ENCODE peak calls at places on chromosomes 11 and 22, in eight cellular contexts. One of them, this sample, is unnamed.

GRCh38 chr11:10633261-10633660 is 60.3 kb downstream of the IRAG1 start:
- DNase-seq in fibroblast of lung: no peak
- DNase-seq in activated CD8-positive, alpha-beta memory T cell treated with anti-CD3 and anti-CD28 coated beads for 4 hours: no peak
- DNase-seq in stimulated activated CD4-positive, alpha-beta T cell treated with anti-CD3 and anti-CD28 coated beads, Interleukin-1b, Interleukin-23, amount 100 ng/mL, for 24 hours: no peak
- DNase-seq in T47D: peak; percentile 63
- DNase-seq in HuH-7.5: no peak
- DNase-seq in H9: peak; percentile 18
- DNase-seq in MM.1S: peak; percentile 64
- DNase-seq in this sample: no peak

GRCh38 chr11:113014731-113015455 is 53.7 kb downstream of the NCAM1 start:
- DNase-seq in fibroblast of lung: peak; percentile 14
- DNase-seq in activated CD8-positive, alpha-beta memory T cell treated with anti-CD3 and anti-CD28 coated beads for 4 hours: no peak
- DNase-seq in stimulated activated CD4-positive, alpha-beta T cell treated with anti-CD3 and anti-CD28 coated beads, Interleukin-1b, Interleukin-23, amount 100 ng/mL, for 24 hours: no peak
- DNase-seq in T47D: no peak
- DNase-seq in HuH-7.5: no peak
- DNase-seq in H9: no peak
- DNase-seq in MM.1S: no peak
- DNase-seq in this sample: no peak

GRCh38 chr11:68038718-68039525 is at the start of gene TCIRG1:
- DNase-seq in fibroblast of lung: peak; percentile 78
- DNase-seq in activated CD8-positive, alpha-beta memory T cell treated with anti-CD3 and anti-CD28 coated beads for 4 hours: no peak
- DNase-seq in stimulated activated CD4-positive, alpha-beta T cell treated with anti-CD3 and anti-CD28 coated beads, Interleukin-1b, Interleukin-23, amount 100 ng/mL, for 24 hours: peak; percentile 49
- DNase-seq in T47D: peak; percentile 99
- DNase-seq in HuH-7.5: peak; percentile 100
- DNase-seq in H9: peak; percentile 90
- DNase-seq in MM.1S: peak; percentile 82
- DNase-seq in this sample: peak; percentile 73

GRCh38 chr11:75244052-75244814 is 3.7 kb downstream of the TPBGL start:
- DNase-seq in fibroblast of lung: no peak
- DNase-seq in activated CD8-positive, alpha-beta memory T cell treated with anti-CD3 and anti-CD28 coated beads for 4 hours: no peak
- DNase-seq in stimulated activated CD4-positive, alpha-beta T cell treated with anti-CD3 and anti-CD28 coated beads, Interleukin-1b, Interleukin-23, amount 100 ng/mL, for 24 hours: no peak
- DNase-seq in T47D: no peak
- DNase-seq in HuH-7.5: no peak
- DNase-seq in H9: peak; percentile 8
- DNase-seq in MM.1S: no peak
- DNase-seq in this sample: no peak

GRCh38 chr22:29833392-29833949 is 4.6 kb downstream of the ASCC2 start:
- DNase-seq in fibroblast of lung: no peak
- DNase-seq in activated CD8-positive, alpha-beta memory T cell treated with anti-CD3 and anti-CD28 coated beads for 4 hours: no peak
- DNase-seq in stimulated activated CD4-positive, alpha-beta T cell treated with anti-CD3 and anti-CD28 coated beads, Interleukin-1b, Interleukin-23, amount 100 ng/mL, for 24 hours: no peak
- DNase-seq in T47D: no peak
- DNase-seq in HuH-7.5: no peak
- DNase-seq in H9: no peak
- DNase-seq in MM.1S: no peak
- DNase-seq in this sample: no peak

GRCh38 chr22:24465566-24465965 is 29.6 kb upstream of the UPB1 start:
- DNase-seq in fibroblast of lung: peak; percentile 35
- DNase-seq in activated CD8-positive, alpha-beta memory T cell treated with anti-CD3 and anti-CD28 coated beads for 4 hours: no peak
- DNase-seq in stimulated activated CD4-positive, alpha-beta T cell treated with anti-CD3 and anti-CD28 coated beads, Interleukin-1b, Interleukin-23, amount 100 ng/mL, for 24 hours: no peak
- DNase-seq in T47D: no peak
- DNase-seq in HuH-7.5: no peak
- DNase-seq in H9: no peak
- DNase-seq in MM.1S: no peak
- DNase-seq in this sample: no peak

GRCh38 chr11:2290351-2290841 is 11.3 kb downstream of the C11orf21 start:
- DNase-seq in fibroblast of lung: no peak
- DNase-seq in activated CD8-positive, alpha-beta memory T cell treated with anti-CD3 and anti-CD28 coated beads for 4 hours: no peak
- DNase-seq in stimulated activated CD4-positive, alpha-beta T cell treated with anti-CD3 and anti-CD28 coated beads, Interleukin-1b, Interleukin-23, amount 100 ng/mL, for 24 hours: no peak
- DNase-seq in T47D: no peak
- DNase-seq in HuH-7.5: no peak
- DNase-seq in H9: peak; percentile 21
- DNase-seq in MM.1S: no peak
- DNase-seq in this sample: peak; percentile 9

GRCh38 chr22:38735126-38735464 is 20.7 kb downstream of the SUN2 start:
- DNase-seq in fibroblast of lung: no peak
- DNase-seq in activated CD8-positive, alpha-beta memory T cell treated with anti-CD3 and anti-CD28 coated beads for 4 hours: no peak
- DNase-seq in stimulated activated CD4-positive, alpha-beta T cell treated with anti-CD3 and anti-CD28 coated beads, Interleukin-1b, Interleukin-23, amount 100 ng/mL, for 24 hours: no peak
- DNase-seq in T47D: no peak
- DNase-seq in HuH-7.5: no peak
- DNase-seq in H9: no peak
- DNase-seq in MM.1S: no peak
- DNase-seq in this sample: no peak

GRCh38 chr11:3809624-3809928 is 1.2 kb downstream of the PGAP2 start:
- DNase-seq in fibroblast of lung: no peak
- DNase-seq in activated CD8-positive, alpha-beta memory T cell treated with anti-CD3 and anti-CD28 coated beads for 4 hours: no peak
- DNase-seq in stimulated activated CD4-positive, alpha-beta T cell treated with anti-CD3 and anti-CD28 coated beads, Interleukin-1b, Interleukin-23, amount 100 ng/mL, for 24 hours: no peak
- DNase-seq in T47D: no peak
- DNase-seq in HuH-7.5: no peak
- DNase-seq in H9: no peak
- DNase-seq in MM.1S: no peak
- DNase-seq in this sample: no peak

GRCh38 chr11:95419915-95420314 is 188.9 kb upstream of the SESN3 start:
- DNase-seq in fibroblast of lung: peak; percentile 64
- DNase-seq in activated CD8-positive, alpha-beta memory T cell treated with anti-CD3 and anti-CD28 coated beads for 4 hours: no peak
- DNase-seq in stimulated activated CD4-positive, alpha-beta T cell treated with anti-CD3 and anti-CD28 coated beads, Interleukin-1b, Interleukin-23, amount 100 ng/mL, for 24 hours: no peak
- DNase-seq in T47D: no peak
- DNase-seq in HuH-7.5: no peak
- DNase-seq in H9: no peak
- DNase-seq in MM.1S: no peak
- DNase-seq in this sample: no peak

GRCh38 chr11:41201156-41201555 is 258.3 kb downstream of the LRRC4C start:
- DNase-seq in fibroblast of lung: peak; percentile 28
- DNase-seq in activated CD8-positive, alpha-beta memory T cell treated with anti-CD3 and anti-CD28 coated beads for 4 hours: no peak
- DNase-seq in stimulated activated CD4-positive, alpha-beta T cell treated with anti-CD3 and anti-CD28 coated beads, Interleukin-1b, Interleukin-23, amount 100 ng/mL, for 24 hours: no peak
- DNase-seq in T47D: peak; percentile 14
- DNase-seq in HuH-7.5: no peak
- DNase-seq in H9: peak; percentile 54
- DNase-seq in MM.1S: peak; percentile 30
- DNase-seq in this sample: peak; percentile 75

GRCh38 chr11:46701078-46701654 is 335 bp downstream of the ZNF408 start:
- DNase-seq in fibroblast of lung: no peak
- DNase-seq in activated CD8-positive, alpha-beta memory T cell treated with anti-CD3 and anti-CD28 coated beads for 4 hours: no peak
- DNase-seq in stimulated activated CD4-positive, alpha-beta T cell treated with anti-CD3 and anti-CD28 coated beads, Interleukin-1b, Interleukin-23, amount 100 ng/mL, for 24 hours: no peak
- DNase-seq in T47D: no peak
- DNase-seq in HuH-7.5: no peak
- DNase-seq in H9: no peak
- DNase-seq in MM.1S: no peak
- DNase-seq in this sample: no peak

GRCh38 chr11:87454246-87454645 is 416.5 kb downstream of the TMEM135 start:
- DNase-seq in fibroblast of lung: no peak
- DNase-seq in activated CD8-positive, alpha-beta memory T cell treated with anti-CD3 and anti-CD28 coated beads for 4 hours: no peak
- DNase-seq in stimulated activated CD4-positive, alpha-beta T cell treated with anti-CD3 and anti-CD28 coated beads, Interleukin-1b, Interleukin-23, amount 100 ng/mL, for 24 hours: no peak
- DNase-seq in T47D: no peak
- DNase-seq in HuH-7.5: no peak
- DNase-seq in H9: no peak
- DNase-seq in MM.1S: peak; percentile 84
- DNase-seq in this sample: no peak

GRCh38 chr11:70233034-70233433 is 29.9 kb downstream of the FADD start:
- DNase-seq in fibroblast of lung: no peak
- DNase-seq in activated CD8-positive, alpha-beta memory T cell treated with anti-CD3 and anti-CD28 coated beads for 4 hours: no peak
- DNase-seq in stimulated activated CD4-positive, alpha-beta T cell treated with anti-CD3 and anti-CD28 coated beads, Interleukin-1b, Interleukin-23, amount 100 ng/mL, for 24 hours: no peak
- DNase-seq in T47D: no peak
- DNase-seq in HuH-7.5: no peak
- DNase-seq in H9: no peak
- DNase-seq in MM.1S: no peak
- DNase-seq in this sample: no peak

GRCh38 chr11:44120169-44120568 is 24.7 kb downstream of the EXT2 start:
- DNase-seq in fibroblast of lung: peak; percentile 10
- DNase-seq in activated CD8-positive, alpha-beta memory T cell treated with anti-CD3 and anti-CD28 coated beads for 4 hours: no peak
- DNase-seq in stimulated activated CD4-positive, alpha-beta T cell treated with anti-CD3 and anti-CD28 coated beads, Interleukin-1b, Interleukin-23, amount 100 ng/mL, for 24 hours: no peak
- DNase-seq in T47D: no peak
- DNase-seq in HuH-7.5: no peak
- DNase-seq in H9: no peak
- DNase-seq in MM.1S: no peak
- DNase-seq in this sample: no peak

GRCh38 chr11:6321356-6321755 is 1.1 kb upstream of the CAVIN3 start:
- DNase-seq in fibroblast of lung: no peak
- DNase-seq in activated CD8-positive, alpha-beta memory T cell treated with anti-CD3 and anti-CD28 coated beads for 4 hours: no peak
- DNase-seq in stimulated activated CD4-positive, alpha-beta T cell treated with anti-CD3 and anti-CD28 coated beads, Interleukin-1b, Interleukin-23, amount 100 ng/mL, for 24 hours: no peak
- DNase-seq in T47D: no peak
- DNase-seq in HuH-7.5: no peak
- DNase-seq in H9: no peak
- DNase-seq in MM.1S: no peak
- DNase-seq in this sample: no peak

GRCh38 chr11:117424781-117425180 is 97.1 kb downstream of the CEP164 start:
- DNase-seq in fibroblast of lung: no peak
- DNase-seq in activated CD8-positive, alpha-beta memory T cell treated with anti-CD3 and anti-CD28 coated beads for 4 hours: no peak
- DNase-seq in stimulated activated CD4-positive, alpha-beta T cell treated with anti-CD3 and anti-CD28 coated beads, Interleukin-1b, Interleukin-23, amount 100 ng/mL, for 24 hours: no peak
- DNase-seq in T47D: no peak
- DNase-seq in HuH-7.5: no peak
- DNase-seq in H9: no peak
- DNase-seq in MM.1S: no peak
- DNase-seq in this sample: no peak

GRCh38 chr11:13064593-13064992 is 55.5 kb downstream of the RASSF10 start:
- DNase-seq in fibroblast of lung: no peak
- DNase-seq in activated CD8-positive, alpha-beta memory T cell treated with anti-CD3 and anti-CD28 coated beads for 4 hours: no peak
- DNase-seq in stimulated activated CD4-positive, alpha-beta T cell treated with anti-CD3 and anti-CD28 coated beads, Interleukin-1b, Interleukin-23, amount 100 ng/mL, for 24 hours: no peak
- DNase-seq in T47D: no peak
- DNase-seq in HuH-7.5: no peak
- DNase-seq in H9: no peak
- DNase-seq in MM.1S: no peak
- DNase-seq in this sample: no peak

GRCh38 chr11:3879967-3880542 is 24.6 kb downstream of the STIM1 start:
- DNase-seq in fibroblast of lung: no peak
- DNase-seq in activated CD8-positive, alpha-beta memory T cell treated with anti-CD3 and anti-CD28 coated beads for 4 hours: no peak
- DNase-seq in stimulated activated CD4-positive, alpha-beta T cell treated with anti-CD3 and anti-CD28 coated beads, Interleukin-1b, Interleukin-23, amount 100 ng/mL, for 24 hours: no peak
- DNase-seq in T47D: no peak
- DNase-seq in HuH-7.5: no peak
- DNase-seq in H9: no peak
- DNase-seq in MM.1S: no peak
- DNase-seq in this sample: no peak

GRCh38 chr11:18700375-18700774 is 1.8 kb downstream of the TMEM86A start:
- DNase-seq in fibroblast of lung: no peak
- DNase-seq in activated CD8-positive, alpha-beta memory T cell treated with anti-CD3 and anti-CD28 coated beads for 4 hours: no peak
- DNase-seq in stimulated activated CD4-positive, alpha-beta T cell treated with anti-CD3 and anti-CD28 coated beads, Interleukin-1b, Interleukin-23, amount 100 ng/mL, for 24 hours: no peak
- DNase-seq in T47D: no peak
- DNase-seq in HuH-7.5: no peak
- DNase-seq in H9: no peak
- DNase-seq in MM.1S: no peak
- DNase-seq in this sample: no peak

GRCh38 chr22:23216331-23217170 is 36.2 kb downstream of the BCR start:
- DNase-seq in fibroblast of lung: no peak
- DNase-seq in activated CD8-positive, alpha-beta memory T cell treated with anti-CD3 and anti-CD28 coated beads for 4 hours: peak; percentile 38
- DNase-seq in stimulated activated CD4-positive, alpha-beta T cell treated with anti-CD3 and anti-CD28 coated beads, Interleukin-1b, Interleukin-23, amount 100 ng/mL, for 24 hours: peak; percentile 25
- DNase-seq in T47D: no peak
- DNase-seq in HuH-7.5: peak; percentile 55
- DNase-seq in H9: no peak
- DNase-seq in MM.1S: no peak
- DNase-seq in this sample: no peak

GRCh38 chr22:17706451-17706900 is 67.8 kb downstream of the BID start:
- DNase-seq in fibroblast of lung: peak; percentile 93
- DNase-seq in activated CD8-positive, alpha-beta memory T cell treated with anti-CD3 and anti-CD28 coated beads for 4 hours: peak; percentile 13
- DNase-seq in stimulated activated CD4-positive, alpha-beta T cell treated with anti-CD3 and anti-CD28 coated beads, Interleukin-1b, Interleukin-23, amount 100 ng/mL, for 24 hours: peak; percentile 15
- DNase-seq in T47D: peak; percentile 26
- DNase-seq in HuH-7.5: peak; percentile 23
- DNase-seq in H9: peak; percentile 41
- DNase-seq in MM.1S: peak; percentile 88
- DNase-seq in this sample: no peak

GRCh38 chr22:44686873-44687600 is 15.0 kb upstream of the PRR5 start:
- DNase-seq in fibroblast of lung: peak; percentile 55
- DNase-seq in activated CD8-positive, alpha-beta memory T cell treated with anti-CD3 and anti-CD28 coated beads for 4 hours: no peak
- DNase-seq in stimulated activated CD4-positive, alpha-beta T cell treated with anti-CD3 and anti-CD28 coated beads, Interleukin-1b, Interleukin-23, amount 100 ng/mL, for 24 hours: no peak
- DNase-seq in T47D: no peak
- DNase-seq in HuH-7.5: no peak
- DNase-seq in H9: no peak
- DNase-seq in MM.1S: no peak
- DNase-seq in this sample: no peak

GRCh38 chr11:88378422-88379066 is 41.0 kb upstream of the CTSC start:
- DNase-seq in fibroblast of lung: peak; percentile 60
- DNase-seq in activated CD8-positive, alpha-beta memory T cell treated with anti-CD3 and anti-CD28 coated beads for 4 hours: no peak
- DNase-seq in stimulated activated CD4-positive, alpha-beta T cell treated with anti-CD3 and anti-CD28 coated beads, Interleukin-1b, Interleukin-23, amount 100 ng/mL, for 24 hours: no peak
- DNase-seq in T47D: no peak
- DNase-seq in HuH-7.5: no peak
- DNase-seq in H9: no peak
- DNase-seq in MM.1S: no peak
- DNase-seq in this sample: no peak

GRCh38 chr11:17611503-17612220 is 64.6 kb downstream of the OTOG start:
- DNase-seq in fibroblast of lung: no peak
- DNase-seq in activated CD8-positive, alpha-beta memory T cell treated with anti-CD3 and anti-CD28 coated beads for 4 hours: no peak
- DNase-seq in stimulated activated CD4-positive, alpha-beta T cell treated with anti-CD3 and anti-CD28 coated beads, Interleukin-1b, Interleukin-23, amount 100 ng/mL, for 24 hours: no peak
- DNase-seq in T47D: no peak
- DNase-seq in HuH-7.5: no peak
- DNase-seq in H9: no peak
- DNase-seq in MM.1S: no peak
- DNase-seq in this sample: no peak

GRCh38 chr11:59207988-59208432 is 4.7 kb downstream of the MPEG1 start:
- DNase-seq in fibroblast of lung: peak; percentile 72
- DNase-seq in activated CD8-positive, alpha-beta memory T cell treated with anti-CD3 and anti-CD28 coated beads for 4 hours: peak; percentile 37
- DNase-seq in stimulated activated CD4-positive, alpha-beta T cell treated with anti-CD3 and anti-CD28 coated beads, Interleukin-1b, Interleukin-23, amount 100 ng/mL, for 24 hours: peak; percentile 17
- DNase-seq in T47D: peak; percentile 42
- DNase-seq in HuH-7.5: no peak
- DNase-seq in H9: no peak
- DNase-seq in MM.1S: peak; percentile 71
- DNase-seq in this sample: peak; percentile 15

GRCh38 chr11:20368441-20368840 is 4.9 kb downstream of the HTATIP2 start:
- DNase-seq in fibroblast of lung: no peak
- DNase-seq in activated CD8-positive, alpha-beta memory T cell treated with anti-CD3 and anti-CD28 coated beads for 4 hours: no peak
- DNase-seq in stimulated activated CD4-positive, alpha-beta T cell treated with anti-CD3 and anti-CD28 coated beads, Interleukin-1b, Interleukin-23, amount 100 ng/mL, for 24 hours: no peak
- DNase-seq in T47D: no peak
- DNase-seq in HuH-7.5: no peak
- DNase-seq in H9: no peak
- DNase-seq in MM.1S: no peak
- DNase-seq in this sample: no peak

This sample was measured in WTC11.